ENCODE peak calls at places on chromosomes 2 and 18, in eight cellular contexts. M is skeletal muscle cell; D is activated naive CD4-positive, alpha-beta T cell; G is amniotic stem cell; E is AG08396; V is fibroblast of mammary gland; C is stimulated activated CD4-positive, alpha-beta T cell treated with anti-CD3 and anti-CD28 coated beads, Interleukin-2, amount 100 ng/mL, for 48 hours; X is caudate nucleus. H is an unnamed sample.

GRCh38 chr2:18891598-18892345 is 302.4 kb upstream of the NT5C1B start:
- DNase-seq in V (peak), G (no peak), M (no peak), D (no peak), C (no peak), E (peak), X (no peak), H (peak)

GRCh38 chr2:177585234-177585863 is 192.8 kb downstream of the AGPS start:
- DNase-seq in X (no peak), V (no peak), C (no peak), G (no peak), M (no peak), E (no peak), D (no peak), H (no peak)

GRCh38 chr2:157393350-157393749 is 50.5 kb downstream of the CYTIP start:
- DNase-seq in V (no peak), X (no peak), D (no peak), M (no peak), E (no peak), G (no peak), C (no peak), H (no peak)

GRCh38 chr2:162795312-162795711 is 43.3 kb downstream of the KCNH7 start:
- DNase-seq in D (no peak), X (no peak), V (no peak), C (no peak), E (no peak), M (no peak), G (no peak), H (no peak)

GRCh38 chr2:238938460-238939055 is 90.7 kb downstream of the TWIST2 start:
- DNase-seq in X (no peak), V (peak), C (no peak), M (peak), E (peak), D (no peak), G (no peak), H (peak)

GRCh38 chr2:233999182-233999581 is 51.3 kb upstream of the SPP2 start:
- DNase-seq in C (no peak), E (no peak), V (no peak), D (no peak), M (no peak), X (no peak), G (no peak), H (no peak)

GRCh38 chr2:128593518-128594272 is 275.0 kb upstream of the HS6ST1 start:
- DNase-seq in E (no peak), D (no peak), M (no peak), X (no peak), V (no peak), G (no peak), C (no peak), H (peak)

GRCh38 chr18:10523544-10523943 is 2.3 kb upstream of the NAPG start:
- DNase-seq in V (no peak), X (no peak), M (no peak), C (no peak), E (no peak), D (no peak), G (no peak), H (no peak)

GRCh38 chr2:3605013-3605961 is 10.4 kb downstream of the COLEC11 start:
- DNase-seq in D (peak), M (no peak), V (peak), E (no peak), C (peak), X (no peak), G (no peak), H (peak)

GRCh38 chr2:128412181-128412871 is 93.7 kb upstream of the HS6ST1 start:
- DNase-seq in V (no peak), M (no peak), G (no peak), D (no peak), C (no peak), E (no peak), X (no peak), H (no peak)

GRCh38 chr2:85277416-85278158 is 50.2 kb downstream of the TGOLN2 start:
- DNase-seq in E (peak), M (peak), D (no peak), X (no peak), G (peak), V (peak), C (no peak), H (peak)

GRCh38 chr2:213251618-213252017 is 32.6 kb upstream of the SPAG16 start:
- DNase-seq in M (peak), V (peak), G (peak), D (no peak), E (peak), C (no peak), X (no peak), H (peak)

GRCh38 chr2:164705412-164706167 is 84.3 kb upstream of the GRB14 start:
- DNase-seq in V (no peak), E (no peak), D (no peak), X (no peak), C (no peak), M (no peak), G (no peak), H (no peak)

GRCh38 chr2:173419506-173419905 is 64.8 kb downstream of the CDCA7 start:
- DNase-seq in D (no peak), X (no peak), C (no peak), M (no peak), G (no peak), V (no peak), E (no peak), H (no peak)

GRCh38 chr2:130824492-130825061 is 12.1 kb upstream of the ARHGEF4 start:
- DNase-seq in M (peak), C (peak), E (peak), G (peak), X (no peak), D (peak), V (peak), H (peak)

GRCh38 chr2:135745545-135745944 is 3.9 kb downstream of the UBXN4 start:
- DNase-seq in X (no peak), V (peak), D (no peak), C (no peak), G (no peak), E (peak), M (no peak), H (peak)

GRCh38 chr2:237698338-237698694 is 70.9 kb downstream of the LRRFIP1 start:
- DNase-seq in C (no peak), G (no peak), D (no peak), E (no peak), M (no peak), V (no peak), X (no peak), H (no peak)

GRCh38 chr2:60979231-60979630 is 38.3 kb upstream of the PEX13 start:
- DNase-seq in G (no peak), D (no peak), V (no peak), C (no peak), M (no peak), E (no peak), X (no peak), H (no peak)

GRCh38 chr2:215466097-215466909 is 30.4 kb upstream of the FN1 start:
- DNase-seq in M (no peak), X (no peak), V (peak), C (no peak), G (no peak), E (peak), D (no peak), H (peak)

GRCh38 chr18:62576858-62577512 is 54.2 kb downstream of the ZCCHC2 start:
- DNase-seq in M (no peak), E (no peak), V (no peak), C (no peak), X (no peak), D (no peak), G (no peak), H (no peak)

GRCh38 chr2:189142893-189143759 is 36.4 kb downstream of the COL5A2 start:
- DNase-seq in X (no peak), C (peak), D (peak), G (no peak), M (no peak), V (peak), E (peak), H (peak)

GRCh38 chr2:47414682-47415458 is 11.9 kb downstream of the MSH2 start:
- DNase-seq in V (no peak), E (no peak), G (no peak), C (no peak), D (no peak), M (no peak), X (no peak), H (no peak)

GRCh38 chr2:168758970-168759820 is 43.2 kb upstream of the NOSTRIN start:
- DNase-seq in V (peak), D (no peak), M (peak), C (no peak), G (peak), E (peak), X (no peak), H (peak)

GRCh38 chr2:172095905-172096660 is 6.6 kb downstream of the DLX2 start:
- DNase-seq in X (no peak), E (peak), G (no peak), V (no peak), M (no peak), C (no peak), D (no peak), H (peak)

GRCh38 chr2:28391564-28392296 is 928 bp upstream of the FOSL2 start:
- DNase-seq in V (peak), E (peak), X (no peak), D (peak), G (peak), M (peak), C (peak), H (peak)

GRCh38 chr2:231991664-231992063 is 30.2 kb downstream of the DIS3L2 start:
- DNase-seq in D (no peak), V (peak), G (no peak), M (no peak), X (no peak), C (no peak), E (no peak), H (no peak)

GRCh38 chr2:64837116-64837704 is 152.0 kb upstream of the SLC1A4 start:
- DNase-seq in V (peak), X (no peak), C (no peak), G (no peak), D (no peak), M (peak), E (no peak), H (peak)

GRCh38 chr2:42430188-42430587 is 63.6 kb downstream of the KCNG3 start:
- DNase-seq in M (no peak), X (no peak), D (no peak), E (no peak), V (no peak), G (no peak), C (no peak), H (no peak)

GRCh38 chr2:238650536-238650935 is 197.3 kb upstream of the TWIST2 start:
- DNase-seq in V (no peak), G (no peak), E (no peak), D (no peak), X (no peak), C (no peak), M (no peak), H (no peak)

GRCh38 chr2:83103602-83104001 is 1355.5 kb downstream of the SUCLG1 start:
- DNase-seq in E (peak), G (peak), X (no peak), C (no peak), D (no peak), M (peak), V (peak), H (peak)

GRCh38 chr18:20971886-20972267 is 139.7 kb downstream of the ROCK1 start:
- DNase-seq in D (no peak), G (no peak), M (no peak), X (no peak), V (peak), C (no peak), E (peak), H (peak)

GRCh38 chr2:43542285-43542933 is 53.4 kb downstream of the THADA start:
- DNase-seq in C (no peak), E (peak), V (peak), G (peak), M (no peak), X (no peak), D (no peak), H (peak)